ENCODE peak calls at places on chromosomes 4 and X, in seven cellular contexts. Q is heart right ventricle, L is colonic mucosa, E is SJSA1, J is HepG2, V is aorta, H is tibial artery. Y is an unnamed sample. For H3K27me3 and H3K9me3, the result is how much of the 10 kb centered on the place peaks cover.

GRCh38 chr4:59598233-59598618 is 1601.9 kb upstream of the ADGRL3 start:
- DNase-seq in Q (no peak), L (no peak), E (no peak), J (no peak), V (no peak), H (no peak), Y (no peak)

GRCh38 chr4:153432971-153433752 is 33.0 kb upstream of the TMEM131L start:
- DNase-seq in Q (peak), L (peak), E (peak), J (peak), V (peak), H (peak), Y (peak)

GRCh38 chr4:3851211-3851610 is 85.0 kb downstream of the ADRA2C start:
- DNase-seq in Q (no peak), L (no peak), E (no peak), J (no peak), V (no peak), H (no peak), Y (no peak)

GRCh38 chr4:1469596-1470392 is 63.6 kb upstream of the NKX1-1 start:
- DNase-seq in Q (no peak), L (no peak), E (no peak), J (no peak), V (no peak), H (no peak), Y (no peak)

GRCh38 chrX:72340572-72340971 is 34.9 kb upstream of the CITED1 start:
- DNase-seq in Q (no peak), L (no peak), E (no peak), J (no peak), V (no peak), H (no peak), Y (no peak)

GRCh38 chr4:122606364-122607043 is 14.4 kb downstream of the IL21 start:
- DNase-seq in Q (no peak), L (no peak), E (no peak), J (no peak), V (no peak), H (no peak), Y (no peak)

GRCh38 chrX:76617020-76617419 is 189.5 kb downstream of the MAGEE1 start:
- DNase-seq in Q (no peak), L (no peak), E (no peak), J (no peak), V (no peak), H (no peak), Y (no peak)

GRCh38 chr4:103996637-103997036 is 276.9 kb upstream of the TACR3 start:
- DNase-seq in Q (no peak), L (no peak), E (peak), J (peak), V (no peak), H (no peak), Y (peak)

GRCh38 chr4:119579823-119580222 is 48.8 kb downstream of the PDE5A start:
- DNase-seq in Q (no peak), L (no peak), E (no peak), J (no peak), V (no peak), H (no peak), Y (no peak)

GRCh38 chrX:49249616-49250015 is 14.3 kb downstream of the CCDC22 start:
- DNase-seq in Q (no peak), L (no peak), E (no peak), J (no peak), V (no peak), H (no peak), Y (no peak)

GRCh38 chrX:135740683-135741149 is 27.3 kb downstream of the CT45A3 start:
- DNase-seq in Q (no peak), L (peak), E (peak), J (peak), V (peak), H (no peak), Y (peak)

GRCh38 chr4:144699565-144699964 is 53.6 kb downstream of the HHIP start:
- DNase-seq in Q (no peak), L (no peak), E (peak), J (no peak), V (no peak), H (no peak), Y (no peak)

GRCh38 chr4:168336837-168337549 is 18.4 kb upstream of the DDX60 start:
- DNase-seq in Q (no peak), L (no peak), E (no peak), J (no peak), V (no peak), H (no peak), Y (no peak)

GRCh38 chr4:99090511-99090910 is 1.9 kb upstream of the ADH5 start:
- DNase-seq in Q (no peak), L (no peak), E (peak), J (no peak), V (no peak), H (no peak), Y (no peak)

GRCh38 chr4:99084595-99084994 is 4.0 kb downstream of the ADH5 start:
- DNase-seq in Q (no peak), L (no peak), E (no peak), J (no peak), V (no peak), H (no peak), Y (no peak)

GRCh38 chr4:99088485-99089365 is at the start of gene ADH5:
- DNase-seq in Q (peak), L (peak), E (peak), J (peak), V (peak), H (peak), Y (peak)

GRCh38 chr4:99091174-99091573 is 2.6 kb upstream of the ADH5 start:
- DNase-seq in Q (no peak), L (no peak), E (no peak), J (no peak), V (no peak), H (no peak), Y (no peak)

DNA sequence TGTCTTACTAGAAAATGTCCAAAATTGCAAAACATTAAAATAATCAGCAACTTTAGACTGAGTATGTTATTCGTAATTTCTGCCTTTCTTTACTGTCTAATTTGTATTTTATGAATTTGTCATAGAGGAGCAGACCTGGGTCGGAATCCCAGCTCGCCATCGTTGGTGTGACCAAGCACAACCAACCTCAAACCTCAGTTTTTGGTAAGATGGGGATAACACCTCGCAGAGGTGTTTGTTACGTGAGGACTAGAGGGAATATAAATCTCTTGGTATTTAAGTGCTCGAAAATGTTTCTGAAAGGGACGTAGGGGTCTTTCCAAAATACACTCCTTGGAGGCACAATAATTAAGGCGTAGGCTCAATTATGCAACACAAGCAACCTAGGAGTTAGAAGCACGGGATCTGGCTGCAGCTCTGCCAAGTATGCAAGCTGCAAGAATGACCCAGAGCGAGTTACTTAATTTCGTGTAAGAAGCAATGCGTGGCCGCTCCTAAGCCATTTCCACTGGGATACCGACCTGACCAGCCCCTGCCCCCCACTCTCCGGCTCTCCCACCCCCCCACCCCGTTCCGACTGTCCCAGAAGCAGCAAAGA is 602 bp downstream of the ADH5 start:
- DNase-seq in Q (peak), L (peak), E (peak), J (peak), V (peak), H (peak), Y (peak)
- H3K4me3 ChIP-seq in Q (peak), L (peak), E (peak), J (peak), V (peak), H (peak), Y (peak)

DNA sequence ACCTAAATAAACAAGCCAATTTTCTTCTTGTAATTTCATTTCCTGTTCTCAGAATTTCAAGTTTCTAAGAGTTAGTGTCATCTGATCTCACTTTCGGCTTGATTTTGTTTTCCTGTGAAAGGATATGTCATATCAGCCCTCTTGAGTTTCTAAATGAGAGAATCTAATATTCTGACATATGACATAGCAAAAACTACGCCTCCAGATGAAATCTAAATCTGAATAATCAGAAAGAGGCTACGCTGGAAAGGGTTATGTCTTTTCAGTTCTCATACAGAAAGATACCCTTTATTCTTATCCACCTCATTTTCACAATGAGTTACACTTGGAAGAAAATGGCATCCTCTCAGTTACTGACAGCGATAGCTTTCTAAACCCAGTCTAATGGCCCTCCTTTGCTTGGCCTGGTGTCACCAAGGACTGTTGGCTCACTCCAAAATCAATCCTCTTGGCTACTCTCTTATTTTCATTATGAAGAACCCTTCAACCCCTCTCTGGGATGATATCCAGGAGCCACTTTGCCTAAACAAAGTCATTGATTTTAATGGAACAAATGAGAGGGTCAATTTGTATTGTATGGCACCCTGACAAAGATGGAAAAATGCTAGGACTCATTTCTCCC is 65.6 kb downstream of the ASB9 start:
- DNase-seq in Q (no peak), L (no peak), E (no peak), J (no peak), V (no peak), H (no peak), Y (no peak)
- H3K27me3 ChIP-seq in Q (under half), L (under half), E (under half), J (under half), V (under half), H (under half), Y (under half)

DNA sequence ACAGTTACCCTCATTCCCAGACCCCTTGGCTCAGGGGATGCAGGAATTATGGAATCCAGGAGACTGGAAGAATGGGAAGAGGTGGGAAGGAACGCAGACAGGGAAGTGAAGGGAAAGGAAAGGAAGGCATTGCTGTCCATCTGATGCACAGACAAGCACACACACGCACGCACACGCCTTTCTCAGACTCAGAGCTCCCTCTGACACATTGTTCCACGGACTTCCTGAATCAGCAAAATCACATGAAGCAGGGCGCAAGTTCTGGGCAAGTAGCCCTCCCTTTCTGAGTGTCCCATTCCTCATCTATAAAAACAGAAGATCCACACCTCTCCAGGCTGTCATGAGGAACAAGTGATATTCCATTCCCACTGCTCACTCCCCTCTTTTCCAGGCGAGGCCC is 13.2 kb downstream of the IQSEC2 start:
- DNase-seq in Q (no peak), L (no peak), E (no peak), J (no peak), V (no peak), H (no peak), Y (no peak)
- H3K9me3 ChIP-seq in Q (under half), L (under half), E (under half), J (under half), V (under half), H (under half), Y (under half)

GRCh38 chrX:112841114-112841819 is 636 bp upstream of the AMOT start:
- DNase-seq in Q (peak), L (peak), E (peak), J (peak), V (peak), H (peak), Y (peak)
- H3K4me3 ChIP-seq in Q (peak), L (peak), E (peak), J (peak), V (peak), H (peak), Y (peak)

GRCh38 chr4:146061610-146062324 is 113.8 kb upstream of the LSM6 start:
- DNase-seq in Q (no peak), L (no peak), E (no peak), J (no peak), V (no peak), H (no peak), Y (no peak)

GRCh38 chr4:146059865-146060264 is 115.7 kb upstream of the LSM6 start:
- DNase-seq in Q (no peak), L (no peak), E (no peak), J (no peak), V (peak), H (no peak), Y (no peak)

GRCh38 chr4:146062325-146062715 is 113.2 kb upstream of the LSM6 start:
- DNase-seq in Q (no peak), L (no peak), E (no peak), J (no peak), V (no peak), H (no peak), Y (no peak)

GRCh38 chr4:146058531-146058930 is 117.0 kb upstream of the LSM6 start:
- DNase-seq in Q (no peak), L (no peak), E (no peak), J (no peak), V (no peak), H (no peak), Y (no peak)

GRCh38 chr4:146059153-146059552 is 116.4 kb upstream of the LSM6 start:
- DNase-seq in Q (no peak), L (no peak), E (no peak), J (no peak), V (no peak), H (no peak), Y (no peak)
- H3K27me3 ChIP-seq in Q (under half), L (under half), E (under half), J (under half), V (under half), H (under half), Y (under half)

GRCh38 chr4:18292411-18292810 is 270.9 kb upstream of the LCORL start:
- DNase-seq in Q (no peak), L (no peak), E (no peak), J (no peak), V (no peak), H (no peak), Y (no peak)
- H3K9me3 ChIP-seq in Q (under half), L (under half), E (under half), J (under half), V (under half), H (under half), Y (under half)

GRCh38 chr4:46993075-46994006 is at the start of gene GABRA4:
- DNase-seq in Q (peak), L (no peak), E (no peak), J (no peak), V (no peak), H (no peak), Y (peak)
- H3K4me3 ChIP-seq in Q (peak), L (peak), E (no peak), J (no peak), V (no peak), H (peak), Y (peak)

GRCh38 chrX:40100141-40100536 is 2.4 kb upstream of the BCOR start:
- DNase-seq in Q (no peak), L (no peak), E (peak), J (no peak), V (no peak), H (no peak), Y (no peak)
- H3K27me3 ChIP-seq in Q (under half), L (under half), E (under half), J (under half), V (under half), H (under half), Y (under half)